ENCODE peak calls at places on chromosome 14, in ten cellular contexts. L, P, A, C, Y, F, G, B, M and J are unnamed samples.
A peak's percentile ranks its signal among the peaks of the same experiment; 100 is the strongest.

GRCh38 chr14:89185919-89186849 is 230.8 kb downstream of the FOXN3 start:
- DNase-seq in L (no peak), B (no peak), P (no peak), Y (no peak), A (no peak), M (peak; percentile 40), F (no peak), C (no peak), G (peak; percentile 94), J (no peak)

GRCh38 chr14:31611778-31612433 is 50.7 kb downstream of the NUBPL start:
- DNase-seq in A (no peak), M (no peak), B (no peak), C (no peak), Y (no peak), F (no peak), G (no peak), L (no peak), P (no peak), J (no peak)

GRCh38 chr14:38143651-38144505 is 63.8 kb upstream of the SSTR1 start:
- DNase-seq in G (peak; percentile 86), C (no peak), Y (no peak), A (no peak), M (peak; percentile 18), B (no peak), L (no peak), P (peak; percentile 47), F (no peak), J (no peak)

GRCh38 chr14:98099527-98099926 is 1172.5 kb downstream of the BCL11B start:
- DNase-seq in M (no peak), F (no peak), L (no peak), Y (no peak), B (no peak), C (no peak), P (peak; percentile 28), G (no peak), A (no peak), J (no peak)

GRCh38 chr14:95033851-95034622 is 123.3 kb downstream of the DICER1 start:
- DNase-seq in L (no peak), B (no peak), F (no peak), G (no peak), C (no peak), M (no peak), A (no peak), P (no peak), Y (no peak), J (no peak)

GRCh38 chr14:89801128-89801527 is 153.4 kb downstream of the EFCAB11 start:
- DNase-seq in B (no peak), Y (no peak), P (no peak), M (no peak), G (no peak), L (no peak), A (no peak), F (no peak), C (no peak), J (no peak)

GRCh38 chr14:91892918-91893527 is 25.7 kb upstream of the TC2N start:
- DNase-seq in L (peak; percentile 46), G (no peak), B (peak; percentile 43), C (no peak), F (no peak), Y (no peak), P (peak; percentile 39), A (peak; percentile 23), M (no peak), J (peak; percentile 27)

GRCh38 chr14:77238996-77239395 is 32.0 kb downstream of the NGB start:
- DNase-seq in L (no peak), Y (no peak), A (no peak), G (no peak), B (no peak), C (no peak), F (no peak), P (no peak), M (no peak), J (no peak)

GRCh38 chr14:91401751-91402150 is 15.9 kb downstream of the CCDC88C start:
- DNase-seq in M (no peak), B (no peak), P (no peak), Y (no peak), G (no peak), A (no peak), F (no peak), C (no peak), L (no peak), J (no peak)

GRCh38 chr14:104350463-104351185 is 212.2 kb downstream of the KIF26A start:
- DNase-seq in Y (no peak), M (no peak), F (no peak), P (no peak), L (no peak), G (peak; percentile 2), B (no peak), C (no peak), A (peak; percentile 79), J (no peak)

GRCh38 chr14:85471156-85471555 is 58.8 kb upstream of the FLRT2 start:
- DNase-seq in G (peak; percentile 81), A (no peak), P (no peak), M (no peak), B (no peak), L (no peak), Y (no peak), C (no peak), F (no peak), J (no peak)

GRCh38 chr14:24162083-24162482 is 1.0 kb downstream of the IRF9 start:
- DNase-seq in G (peak; percentile 56), B (peak; percentile 42), C (no peak), F (no peak), A (peak; percentile 6), Y (no peak), P (no peak), M (no peak), L (no peak), J (no peak)

GRCh38 chr14:105019861-105020814 is 745 bp downstream of the CDCA4 start:
- DNase-seq in P (peak; percentile 39), A (no peak), B (peak; percentile 75), M (no peak), C (peak; percentile 93), F (peak; percentile 32), Y (no peak), G (peak; percentile 63), L (peak; percentile 77), J (peak; percentile 63)

GRCh38 chr14:71988954-71989353 is 56.7 kb downstream of the RGS6 start:
- DNase-seq in F (no peak), A (no peak), P (no peak), B (no peak), Y (no peak), L (no peak), G (no peak), M (no peak), C (no peak), J (no peak)